ENCODE peak calls at places on chromosomes 12 and 14, in nine cellular contexts. D is foreskin fibroblast; U is mucosa of descending colon; F is SJSA1; C is CD8-positive, alpha-beta memory T cell; K is transverse colon; E is skeletal muscle cell; J is bronchial epithelial cell; B is Panc1. M is an unnamed sample.

GRCh38 chr12:117331691-117332090 is 29.7 kb downstream of the NOS1 start:
- DNase-seq in B (no peak), D (no peak), E (no peak), J (no peak), F (no peak), K (no peak), C (no peak), U (no peak), M (no peak)

GRCh38 chr14:103194256-103195045 is 71.2 kb downstream of the TNFAIP2 start:
- DNase-seq in D (no peak), B (no peak), E (no peak), C (no peak), F (no peak), J (peak), U (no peak), K (no peak), M (peak)

GRCh38 chr12:95083938-95084337 is 10.5 kb upstream of the NR2C1 start:
- DNase-seq in U (no peak), B (no peak), K (no peak), E (peak), D (peak), C (no peak), J (no peak), F (no peak), M (peak)

GRCh38 chr14:51540364-51540763 is 111.3 kb upstream of the FRMD6 start:
- DNase-seq in D (peak), J (peak), B (no peak), U (no peak), K (no peak), F (no peak), E (peak), C (no peak), M (no peak)

GRCh38 chr12:67541625-67541991 is 106.9 kb upstream of the DYRK2 start:
- DNase-seq in D (no peak), B (no peak), J (peak), K (no peak), U (no peak), C (no peak), F (no peak), E (no peak), M (no peak)

GRCh38 chr12:79886917-79887519 is 47.9 kb downstream of the PPP1R12A start:
- DNase-seq in B (peak), J (peak), C (no peak), F (no peak), U (no peak), D (peak), K (no peak), E (peak), M (peak)

GRCh38 chr12:116202433-116202832 is 75.1 kb downstream of the MED13L start:
- DNase-seq in F (no peak), U (no peak), B (no peak), K (no peak), D (no peak), J (no peak), E (no peak), C (no peak), M (no peak)

GRCh38 chr12:39127401-39127800 is 222.0 kb upstream of the CPNE8 start:
- DNase-seq in E (peak), U (no peak), K (peak), D (no peak), C (no peak), F (peak), J (peak), B (peak), M (no peak)

GRCh38 chr12:125160556-125160955 is 95.3 kb downstream of the AACS start:
- DNase-seq in F (no peak), E (no peak), J (no peak), K (no peak), D (no peak), C (no peak), U (no peak), B (no peak), M (no peak)

GRCh38 chr14:105498430-105499255 is 7.6 kb downstream of the TEDC1 start:
- DNase-seq in U (peak), C (no peak), E (no peak), B (no peak), D (no peak), F (no peak), K (no peak), J (no peak), M (no peak)

DNA sequence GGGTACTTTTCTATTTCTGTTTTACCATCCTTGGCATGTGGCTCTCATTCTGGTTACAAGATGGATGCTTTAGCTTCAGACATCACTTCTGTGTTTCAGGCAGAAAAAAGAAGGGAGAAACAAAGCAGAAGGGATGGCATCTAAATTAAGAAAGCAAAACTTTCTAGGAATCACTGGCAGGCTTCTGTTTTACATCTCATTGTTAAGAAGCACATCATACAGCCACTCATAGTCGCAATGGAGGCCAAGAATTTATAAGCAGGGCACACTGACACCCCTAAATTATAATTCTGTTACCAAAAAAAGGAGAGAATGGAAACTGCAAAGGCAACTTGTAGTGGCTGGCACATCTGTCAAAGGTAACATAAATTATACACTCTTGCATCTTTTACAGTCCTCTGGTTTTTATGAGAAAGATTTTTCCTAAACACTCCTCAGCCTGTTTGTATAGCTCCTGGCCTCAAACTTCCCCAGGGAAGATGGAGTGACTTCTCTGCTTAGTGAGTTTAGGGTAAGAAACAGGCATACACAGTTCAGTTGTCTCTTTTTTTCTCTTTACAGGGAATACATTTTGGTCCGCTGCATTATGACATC is 22.0 kb upstream of the LEMD3 start:
- DNase-seq in E (no peak), F (no peak), C (no peak), B (no peak), D (no peak), K (no peak), U (no peak), J (no peak), M (no peak)
- H3K4me3 ChIP-seq in E (no peak), F (no peak), C (no peak), B (no peak), D (no peak), K (no peak), U (no peak), J (no peak), M (no peak)

GRCh38 chr12:65025070-65025469 is 96.0 kb downstream of the WIF1 start:
- DNase-seq in F (no peak), C (no peak), D (no peak), J (no peak), K (no peak), E (no peak), U (no peak), B (no peak), M (no peak)

GRCh38 chr12:65019696-65020095 is 101.4 kb downstream of the WIF1 start:
- DNase-seq in U (no peak), J (no peak), D (no peak), F (no peak), K (no peak), C (no peak), B (no peak), E (no peak), M (no peak)

GRCh38 chr12:65022441-65022840 is 98.7 kb downstream of the WIF1 start:
- DNase-seq in K (peak), B (no peak), D (no peak), C (no peak), J (no peak), F (no peak), E (no peak), U (peak), M (no peak)

GRCh38 chr12:65023485-65023884 is 97.6 kb downstream of the WIF1 start:
- DNase-seq in J (no peak), K (no peak), E (no peak), B (no peak), C (no peak), D (no peak), U (no peak), F (no peak), M (no peak)

GRCh38 chr12:65022960-65023359 is 98.1 kb downstream of the WIF1 start:
- DNase-seq in K (no peak), F (no peak), C (no peak), B (no peak), E (no peak), D (no peak), U (no peak), J (peak), M (no peak)
- H3K4me3 ChIP-seq in K (no peak), F (no peak), C (no peak), B (no peak), E (no peak), D (no peak), U (no peak), J (no peak), M (no peak)

GRCh38 chr14:99595034-99595433 is 9.0 kb downstream of the CCDC85C start:
- DNase-seq in E (no peak), U (no peak), B (no peak), K (no peak), J (no peak), D (no peak), C (no peak), F (no peak), M (no peak)

GRCh38 chr14:99596071-99596627 is 7.9 kb downstream of the CCDC85C start:
- DNase-seq in K (peak), E (no peak), U (no peak), J (peak), B (no peak), C (no peak), D (no peak), F (no peak), M (no peak)

GRCh38 chr14:99593971-99594841 is 9.8 kb downstream of the CCDC85C start:
- DNase-seq in J (no peak), C (no peak), D (no peak), K (no peak), U (no peak), B (no peak), F (no peak), E (no peak), M (no peak)

GRCh38 chr14:99596772-99597171 is 7.2 kb downstream of the CCDC85C start:
- DNase-seq in C (no peak), E (no peak), U (peak), D (no peak), F (no peak), K (peak), J (no peak), B (no peak), M (no peak)

GRCh38 chr14:99595524-99595923 is 8.5 kb downstream of the CCDC85C start:
- DNase-seq in U (peak), B (no peak), E (no peak), K (no peak), C (no peak), D (no peak), J (no peak), F (no peak), M (no peak)
- H3K4me3 ChIP-seq in U (no peak), B (no peak), E (no peak), K (no peak), C (no peak), D (no peak), J (no peak), F (no peak), M (no peak)

GRCh38 chr14:64510127-64510808 is 5.7 kb downstream of the ZBTB1 start:
- DNase-seq in C (no peak), F (no peak), B (no peak), U (no peak), D (no peak), K (no peak), J (no peak), E (no peak), M (no peak)

GRCh38 chr14:64509036-64509435 is 4.5 kb downstream of the ZBTB1 start:
- DNase-seq in C (no peak), F (no peak), D (no peak), U (no peak), K (no peak), B (no peak), J (no peak), E (no peak), M (no peak)

GRCh38 chr14:64508215-64508776 is 3.7 kb downstream of the ZBTB1 start:
- DNase-seq in D (no peak), B (no peak), U (no peak), K (no peak), F (no peak), C (no peak), J (no peak), E (no peak), M (no peak)

GRCh38 chr14:64513271-64513670 is 8.7 kb downstream of the ZBTB1 start:
- DNase-seq in B (no peak), K (no peak), E (no peak), F (no peak), C (no peak), D (no peak), J (no peak), U (no peak), M (no peak)

GRCh38 chr14:64510825-64511679 is 6.5 kb downstream of the ZBTB1 start:
- DNase-seq in K (peak), F (peak), B (peak), E (no peak), C (peak), D (peak), U (no peak), J (peak), M (peak)
- H3K4me3 ChIP-seq in K (no peak), F (no peak), B (no peak), E (no peak), C (peak), D (no peak), U (no peak), J (no peak), M (no peak)

GRCh38 chr12:92010853-92011701 is 134.6 kb downstream of the BTG1 start:
- DNase-seq in C (no peak), U (no peak), B (no peak), D (no peak), J (no peak), E (no peak), F (no peak), K (no peak), M (no peak)

GRCh38 chr12:92008345-92008744 is 137.3 kb downstream of the BTG1 start:
- DNase-seq in E (no peak), U (no peak), D (no peak), J (no peak), B (no peak), F (no peak), K (no peak), C (no peak), M (no peak)

GRCh38 chr12:92007787-92008186 is 137.9 kb downstream of the BTG1 start:
- DNase-seq in E (no peak), B (no peak), J (no peak), C (no peak), D (no peak), F (no peak), U (no peak), K (no peak), M (no peak)

GRCh38 chr12:92010368-92010767 is 135.3 kb downstream of the BTG1 start:
- DNase-seq in D (no peak), U (no peak), K (no peak), E (no peak), F (no peak), B (no peak), C (no peak), J (no peak), M (no peak)

GRCh38 chr12:92012691-92013090 is 133.0 kb downstream of the BTG1 start:
- DNase-seq in B (no peak), U (no peak), F (no peak), D (no peak), J (peak), C (no peak), K (no peak), E (no peak), M (no peak)
- H3K4me3 ChIP-seq in B (no peak), U (no peak), F (no peak), D (no peak), J (no peak), C (no peak), K (no peak), E (no peak), M (no peak)